ENCODE peak calls at places on chromosomes 11 and 22, in six cellular contexts. Z, C, E, X, U and Q are unnamed samples.

GRCh38 chr11:46382644-46383403 is 1.4 kb downstream of the MDK start:
- DNase-seq in Z (peak), C (no peak), E (peak), X (no peak), U (no peak), Q (peak)

GRCh38 chr11:105609832-105610781 is at the start of gene GRIA4:
- DNase-seq in Z (no peak), C (peak), E (peak), X (no peak), U (peak), Q (peak)

GRCh38 chr22:24137595-24137994 is 43.7 kb upstream of the SUSD2 start:
- DNase-seq in Z (no peak), C (peak), E (no peak), X (no peak), U (no peak), Q (no peak)

GRCh38 chr11:100730266-100730665 is 43.2 kb downstream of the ARHGAP42 start:
- DNase-seq in Z (no peak), C (no peak), E (no peak), X (no peak), U (no peak), Q (no peak)

GRCh38 chr22:37581534-37581933 is 1.6 kb upstream of the LGALS2 start:
- DNase-seq in Z (no peak), C (no peak), E (no peak), X (no peak), U (no peak), Q (no peak)

GRCh38 chr11:134573857-134574256 is 161.8 kb upstream of the B3GAT1 start:
- DNase-seq in Z (no peak), C (no peak), E (no peak), X (no peak), U (no peak), Q (peak)

GRCh38 chr11:125110996-125111340 is 458 bp downstream of the TMEM218 start:
- DNase-seq in Z (no peak), C (peak), E (peak), X (peak), U (no peak), Q (no peak)

GRCh38 chr22:49608660-49609059 is 219.0 kb downstream of the BRD1 start:
- DNase-seq in Z (no peak), C (no peak), E (no peak), X (no peak), U (no peak), Q (no peak)

GRCh38 chr11:107999759-108000455 is 8.8 kb upstream of the CUL5 start:
- DNase-seq in Z (peak), C (peak), E (peak), X (no peak), U (no peak), Q (peak)

GRCh38 chr11:126969865-126970479 is 30.6 kb downstream of the KIRREL3 start:
- DNase-seq in Z (no peak), C (peak), E (peak), X (no peak), U (peak), Q (no peak)

GRCh38 chr22:29912605-29913398 is 29.8 kb downstream of the MTMR3 start:
- DNase-seq in Z (peak), C (peak), E (peak), X (no peak), U (no peak), Q (no peak)

GRCh38 chr11:20057055-20057943 is 103.0 kb downstream of the DBX1 start:
- DNase-seq in Z (no peak), C (no peak), E (no peak), X (no peak), U (no peak), Q (no peak)